ENCODE peak calls at places on chromosomes 13 and 19, in five cellular contexts. K is SK-N-SH, A is HepG2, R is K562, N is GM12878. V is an unnamed sample.

GRCh38 chr19:5403968-5404640 is 51.1 kb upstream of the ZNRF4 start:
- DNase-seq in K (no peak), A (peak; percentile 63), R (peak; percentile 85), N (no peak), V (peak; percentile 54)

GRCh38 chr19:55301459-55302331 is 17.9 kb downstream of the BRSK1 start:
- DNase-seq in K (peak; percentile 99), A (peak; percentile 68), R (peak; percentile 94), N (peak; percentile 59), V (peak; percentile 54)

GRCh38 chr13:96551540-96551939 is 442.7 kb downstream of the OXGR1 start:
- DNase-seq in K (no peak), A (no peak), R (no peak), N (no peak), V (no peak)

GRCh38 chr13:78786399-78786879 is 127.5 kb upstream of the OBI1 start:
- DNase-seq in K (no peak), A (no peak), R (no peak), N (no peak), V (no peak)

GRCh38 chr13:108086678-108087077 is 128.7 kb downstream of the LIG4 start:
- DNase-seq in K (no peak), A (no peak), R (no peak), N (no peak), V (no peak)

GRCh38 chr19:37718357-37718756 is 1.2 kb downstream of the ZNF607 start:
- DNase-seq in K (peak; percentile 13), A (peak; percentile 10), R (peak; percentile 12), N (no peak), V (no peak)

GRCh38 chr19:14363203-14364097 is 17.8 kb upstream of the ADGRE5 start:
- DNase-seq in K (peak; percentile 58), A (peak; percentile 25), R (peak; percentile 95), N (no peak), V (peak; percentile 77)

GRCh38 chr19:19866599-19867248 is 1.0 kb downstream of the ZNF253 start:
- DNase-seq in K (peak; percentile 52), A (peak; percentile 58), R (peak; percentile 74), N (peak; percentile 15), V (no peak)

GRCh38 chr19:54460230-54461005 is 3.2 kb downstream of the LENG9 start:
- DNase-seq in K (no peak), A (no peak), R (no peak), N (no peak), V (no peak)

GRCh38 chr13:90485441-90485840 is 862.0 kb upstream of the MIR17HG start:
- DNase-seq in K (no peak), A (no peak), R (no peak), N (no peak), V (no peak)

GRCh38 chr13:113452942-113453901 is at the start of gene ADPRHL1:
- DNase-seq in K (peak; percentile 80), A (no peak), R (no peak), N (no peak), V (no peak)

GRCh38 chr19:32339988-32340874 is 5.2 kb upstream of the ZNF507 start:
- DNase-seq in K (peak; percentile 74), A (peak; percentile 46), R (peak; percentile 65), N (no peak), V (no peak)

GRCh38 chr13:84574851-84575250 is 692.6 kb upstream of the SLITRK1 start:
- DNase-seq in K (peak; percentile 2), A (no peak), R (no peak), N (no peak), V (no peak)

GRCh38 chr19:1250374-1251232 is 2.2 kb downstream of the MIDN start:
- DNase-seq in K (peak; percentile 73), A (peak; percentile 68), R (peak; percentile 88), N (no peak), V (no peak)

GRCh38 chr13:30193279-30194234 is 113.8 kb downstream of the KATNAL1 start:
- DNase-seq in K (no peak), A (no peak), R (no peak), N (peak; percentile 63), V (no peak)

GRCh38 chr19:35119091-35119490 is 3.5 kb downstream of the FXYD3 start:
- DNase-seq in K (no peak), A (no peak), R (no peak), N (no peak), V (no peak)

GRCh38 chr13:30866692-30867669 is 39.1 kb upstream of the MEDAG start:
- DNase-seq in K (peak; percentile 72), A (no peak), R (no peak), N (no peak), V (no peak)

GRCh38 chr19:38658462-38659306 is 11.2 kb downstream of the ACTN4 start:
- DNase-seq in K (no peak), A (peak; percentile 95), R (no peak), N (no peak), V (peak; percentile 83)

GRCh38 chr13:99970761-99971575 is 599 bp downstream of the ZIC5 start:
- DNase-seq in K (peak; percentile 50), A (no peak), R (peak; percentile 55), N (no peak), V (no peak)

GRCh38 chr13:67355791-67356190 is 125.7 kb upstream of the PCDH9 start:
- DNase-seq in K (no peak), A (no peak), R (no peak), N (no peak), V (no peak)

GRCh38 chr13:103161476-103161875 is 95.3 kb upstream of the SLC10A2 start:
- DNase-seq in K (no peak), A (no peak), R (no peak), N (no peak), V (no peak)

GRCh38 chr19:12937243-12938053 is 961 bp upstream of the CALR start:
- DNase-seq in K (peak; percentile 52), A (peak; percentile 43), R (no peak), N (no peak), V (no peak)

GRCh38 chr19:1366899-1367870 is 16.5 kb upstream of the NDUFS7 start:
- DNase-seq in K (no peak), A (no peak), R (no peak), N (no peak), V (no peak)

DNA sequence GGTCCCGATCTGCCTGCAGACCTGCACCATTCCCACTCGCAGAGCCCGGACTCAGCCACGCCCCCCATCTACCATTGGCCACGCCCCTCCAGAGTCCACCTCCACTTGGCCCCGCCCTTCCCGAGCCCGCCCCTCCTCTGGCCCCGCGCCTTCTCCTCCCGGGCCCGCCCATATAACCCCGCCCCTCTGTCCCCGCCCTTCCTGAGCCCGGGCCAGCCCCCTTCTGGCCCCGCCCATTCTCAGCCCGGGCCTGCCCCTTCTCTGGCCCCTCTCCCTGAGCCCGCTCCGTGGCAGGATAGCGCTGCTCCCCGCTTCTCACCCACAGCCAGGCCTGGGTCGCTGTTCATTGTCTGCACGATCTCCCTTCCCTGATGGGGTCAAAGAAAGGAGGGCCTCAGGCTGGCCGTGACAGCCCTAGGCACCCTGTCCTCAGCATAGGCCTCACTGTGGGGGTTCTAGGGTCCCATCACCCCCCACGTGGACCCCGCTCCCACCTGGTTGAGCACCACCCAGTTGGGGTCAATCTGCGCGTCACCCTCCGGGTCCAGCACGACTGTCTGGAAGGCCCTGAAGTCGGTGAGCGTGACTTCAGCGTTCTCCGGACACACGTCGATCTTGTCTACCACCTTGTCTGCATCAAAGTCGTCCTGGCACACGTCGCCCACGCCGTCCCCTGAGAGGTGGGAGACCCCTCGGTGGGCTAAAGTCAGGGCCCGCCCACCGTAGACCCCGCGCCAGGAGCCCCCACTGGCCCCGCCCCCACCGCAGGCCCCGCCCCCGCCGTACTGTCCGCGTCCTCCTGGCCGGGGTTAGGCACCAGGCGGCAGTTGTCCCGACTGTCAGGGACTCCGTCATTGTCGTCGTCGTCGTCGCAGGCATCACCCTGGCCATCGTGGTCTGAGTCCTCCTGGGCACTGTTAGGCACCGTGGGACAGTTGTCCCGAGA is 5.7 kb downstream of the COMP start:
- DNase-seq in K (peak; percentile 100), A (peak; percentile 65), R (peak; percentile 94), N (no peak), V (peak; percentile 60)
- TF ChIP-seq ZBTB33 in K (no peak), A (no peak), R (no peak), N (no peak), V (no peak)

GRCh38 chr19:48122421-48122820 is 11.8 kb upstream of the PLA2G4C start:
- DNase-seq in K (no peak), A (no peak), R (no peak), N (no peak), V (no peak)

GRCh38 chr19:48121066-48121465 is 10.4 kb upstream of the PLA2G4C start:
- DNase-seq in K (no peak), A (no peak), R (no peak), N (no peak), V (no peak)

GRCh38 chr19:48121909-48122371 is 11.3 kb upstream of the PLA2G4C start:
- DNase-seq in K (no peak), A (no peak), R (no peak), N (peak; percentile 13), V (no peak)

GRCh38 chr19:48127561-48127960 is 16.9 kb upstream of the PLA2G4C start:
- DNase-seq in K (no peak), A (no peak), R (no peak), N (no peak), V (no peak)

DNA sequence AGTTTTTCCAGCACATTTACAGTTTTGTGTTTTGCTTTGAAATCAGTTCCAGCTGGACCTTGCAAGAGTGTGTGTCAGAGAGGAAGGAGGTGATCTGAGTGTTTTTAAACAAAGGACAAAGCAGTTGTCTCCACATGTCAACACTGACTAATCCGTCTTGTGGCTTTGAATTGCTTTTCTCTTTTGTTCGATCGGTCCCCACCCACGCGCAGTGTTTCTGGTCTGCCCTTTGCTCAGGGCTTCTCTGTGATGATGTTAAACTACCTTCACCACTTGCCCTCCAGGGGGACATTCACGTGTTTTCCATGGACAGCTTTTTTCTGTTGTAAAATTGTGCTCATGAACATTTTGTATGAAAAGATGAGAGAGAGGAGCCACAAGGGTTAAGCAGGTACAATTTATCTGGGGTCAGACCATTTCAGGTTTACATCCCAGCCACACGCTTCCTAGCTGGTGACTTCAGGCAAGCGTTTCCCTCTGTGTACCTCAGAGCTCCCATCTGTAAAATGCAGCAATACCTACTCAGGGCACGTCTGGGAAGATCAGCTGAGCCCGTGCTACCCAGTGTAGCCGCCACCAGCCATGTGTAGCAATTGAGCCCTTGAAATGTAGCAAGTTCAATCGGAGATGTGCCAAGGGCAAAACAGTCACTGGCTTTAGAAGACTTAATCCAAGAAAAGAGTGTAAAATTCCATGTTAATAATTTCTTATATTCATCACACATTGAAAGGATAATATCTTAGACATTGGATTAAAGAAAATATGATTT is 13.5 kb upstream of the PLA2G4C start:
- DNase-seq in K (no peak), A (peak; percentile 39), R (no peak), N (no peak), V (peak; percentile 39)
- TF ChIP-seq ZBTB33 in K (no peak), A (no peak), R (no peak), N (no peak), V (no peak)

GRCh38 chr13:98492335-98493034 is 84.4 kb downstream of the STK24 start:
- DNase-seq in K (no peak), A (no peak), R (no peak), N (no peak), V (no peak)
- TF ChIP-seq ZBTB33 in K (no peak), A (no peak), R (no peak), N (no peak), V (no peak)

DNA sequence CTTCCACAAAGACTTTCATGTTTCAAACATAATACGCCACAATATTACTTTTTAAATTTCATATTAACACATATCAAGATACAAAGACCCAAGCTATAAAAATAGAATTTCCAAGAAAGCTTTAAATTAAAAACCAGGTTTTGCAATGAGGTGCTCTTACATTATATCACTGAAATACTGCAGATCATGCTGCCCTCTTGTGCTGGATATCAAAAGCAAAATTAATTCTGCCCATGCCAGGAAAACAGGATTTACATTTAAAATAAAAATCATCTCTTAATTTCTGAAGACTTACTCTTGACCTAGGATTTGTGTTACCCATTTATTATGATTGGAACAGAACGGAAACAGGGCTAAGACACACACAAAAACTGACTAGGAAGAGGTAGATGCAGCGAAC is 145.0 kb downstream of the ABCC4 start:
- DNase-seq in K (peak; percentile 16), A (peak; percentile 6), R (no peak), N (no peak), V (no peak)
- TF ChIP-seq ZBTB33 in K (no peak), A (no peak), R (no peak), N (no peak), V (no peak)